ENCODE peak calls at places on chromosomes 11 and 22, in six cellular contexts. One of them, this sample, is unnamed.

GRCh38 chr11:28537822-28538221 is 429.6 kb downstream of the METTL15 start:
- DNase-seq in NCI-H1105: no peak
- DNase-seq in thoracic aorta: no peak
- DNase-seq in HS-5: no peak
- DNase-seq in AG10803: no peak
- DNase-seq in mammary epithelial cell: no peak
- DNase-seq in this sample: no peak

GRCh38 chr11:8192016-8192895 is 23.4 kb upstream of the RIC3 start:
- DNase-seq in NCI-H1105: peak
- DNase-seq in thoracic aorta: no peak
- DNase-seq in HS-5: peak
- DNase-seq in AG10803: peak
- DNase-seq in mammary epithelial cell: peak
- DNase-seq in this sample: peak

GRCh38 chr11:57648791-57649735 is 649 bp downstream of the YPEL4 start:
- DNase-seq in NCI-H1105: peak
- DNase-seq in thoracic aorta: no peak
- DNase-seq in HS-5: no peak
- DNase-seq in AG10803: no peak
- DNase-seq in mammary epithelial cell: no peak
- DNase-seq in this sample: peak

GRCh38 chr11:108500721-108501120 is 2.5 kb upstream of the POGLUT3 start:
- DNase-seq in NCI-H1105: no peak
- DNase-seq in thoracic aorta: no peak
- DNase-seq in HS-5: no peak
- DNase-seq in AG10803: no peak
- DNase-seq in mammary epithelial cell: no peak
- DNase-seq in this sample: no peak

GRCh38 chr22:37279469-37279868 is 2.8 kb upstream of the CYTH4 start:
- DNase-seq in NCI-H1105: no peak
- DNase-seq in thoracic aorta: no peak
- DNase-seq in HS-5: no peak
- DNase-seq in AG10803: no peak
- DNase-seq in mammary epithelial cell: no peak
- DNase-seq in this sample: no peak

GRCh38 chr11:64400096-64400495 is 41.1 kb downstream of the RPS6KA4 start:
- DNase-seq in NCI-H1105: no peak
- DNase-seq in thoracic aorta: no peak
- DNase-seq in HS-5: peak
- DNase-seq in AG10803: peak
- DNase-seq in mammary epithelial cell: peak
- DNase-seq in this sample: no peak

GRCh38 chr11:72225411-72225951 is 914 bp downstream of the INPPL1 start:
- DNase-seq in NCI-H1105: no peak
- DNase-seq in thoracic aorta: no peak
- DNase-seq in HS-5: no peak
- DNase-seq in AG10803: no peak
- DNase-seq in mammary epithelial cell: peak
- DNase-seq in this sample: no peak

GRCh38 chr11:72735495-72736027 is 16.6 kb downstream of the ARAP1 start:
- DNase-seq in NCI-H1105: no peak
- DNase-seq in thoracic aorta: no peak
- DNase-seq in HS-5: peak
- DNase-seq in AG10803: peak
- DNase-seq in mammary epithelial cell: peak
- DNase-seq in this sample: no peak

GRCh38 chr11:130868087-130868486 is 48.2 kb downstream of the SNX19 start:
- DNase-seq in NCI-H1105: no peak
- DNase-seq in thoracic aorta: no peak
- DNase-seq in HS-5: no peak
- DNase-seq in AG10803: no peak
- DNase-seq in mammary epithelial cell: no peak
- DNase-seq in this sample: no peak

This sample was measured in nucleus accumbens.